ENCODE peak calls at places on chromosomes 11 and 22, in six cellular contexts. One of them, this sample, is unnamed.

GRCh38 chr11:43845816-43846215 is 34.8 kb upstream of the ALKBH3 start:
- DNase-seq in fibroblast of lung: no peak
- DNase-seq in GM23248: peak
- DNase-seq in IMR-90: no peak
- DNase-seq in PC-3: no peak
- DNase-seq in K562: no peak
- DNase-seq in this sample: no peak

GRCh38 chr11:44567876-44568256 is 2.4 kb downstream of the CD82 start:
- DNase-seq in fibroblast of lung: no peak
- DNase-seq in GM23248: no peak
- DNase-seq in IMR-90: no peak
- DNase-seq in PC-3: no peak
- DNase-seq in K562: no peak
- DNase-seq in this sample: no peak

GRCh38 chr11:68342459-68343158 is 30.2 kb downstream of the LRP5 start:
- DNase-seq in fibroblast of lung: peak
- DNase-seq in GM23248: no peak
- DNase-seq in IMR-90: no peak
- DNase-seq in PC-3: peak
- DNase-seq in K562: no peak
- DNase-seq in this sample: peak

GRCh38 chr22:17479129-17479528 is 84.2 kb upstream of the SLC25A18 start:
- DNase-seq in fibroblast of lung: no peak
- DNase-seq in GM23248: no peak
- DNase-seq in IMR-90: no peak
- DNase-seq in PC-3: no peak
- DNase-seq in K562: no peak
- DNase-seq in this sample: no peak

GRCh38 chr22:32448980-32449379 is 15.3 kb downstream of the BPIFC start:
- DNase-seq in fibroblast of lung: no peak
- DNase-seq in GM23248: no peak
- DNase-seq in IMR-90: no peak
- DNase-seq in PC-3: peak
- DNase-seq in K562: no peak
- DNase-seq in this sample: peak

GRCh38 chr11:70522613-70523311 is 124.4 kb downstream of the CTTN start:
- DNase-seq in fibroblast of lung: peak
- DNase-seq in GM23248: no peak
- DNase-seq in IMR-90: no peak
- DNase-seq in PC-3: no peak
- DNase-seq in K562: no peak
- DNase-seq in this sample: no peak

GRCh38 chr11:22763166-22763565 is 66.4 kb downstream of the SVIP start:
- DNase-seq in fibroblast of lung: no peak
- DNase-seq in GM23248: no peak
- DNase-seq in IMR-90: no peak
- DNase-seq in PC-3: no peak
- DNase-seq in K562: no peak
- DNase-seq in this sample: no peak

GRCh38 chr11:47915407-47916137 is 64.8 kb upstream of the PTPRJ start:
- DNase-seq in fibroblast of lung: no peak
- DNase-seq in GM23248: no peak
- DNase-seq in IMR-90: no peak
- DNase-seq in PC-3: no peak
- DNase-seq in K562: no peak
- DNase-seq in this sample: no peak

GRCh38 chr11:101269390-101269789 is 139.8 kb upstream of the PGR start:
- DNase-seq in fibroblast of lung: no peak
- DNase-seq in GM23248: no peak
- DNase-seq in IMR-90: no peak
- DNase-seq in PC-3: no peak
- DNase-seq in K562: no peak
- DNase-seq in this sample: no peak

GRCh38 chr11:33790088-33790487 is 15.8 kb upstream of the FBXO3 start:
- DNase-seq in fibroblast of lung: no peak
- DNase-seq in GM23248: no peak
- DNase-seq in IMR-90: no peak
- DNase-seq in PC-3: no peak
- DNase-seq in K562: no peak
- DNase-seq in this sample: no peak

GRCh38 chr11:3375552-3375951 is 3.4 kb downstream of the ZNF195 start:
- DNase-seq in fibroblast of lung: peak
- DNase-seq in GM23248: peak
- DNase-seq in IMR-90: no peak
- DNase-seq in PC-3: no peak
- DNase-seq in K562: no peak
- DNase-seq in this sample: peak

GRCh38 chr22:47048123-47049077 is 285.9 kb downstream of the TBC1D22A start:
- DNase-seq in fibroblast of lung: no peak
- DNase-seq in GM23248: no peak
- DNase-seq in IMR-90: no peak
- DNase-seq in PC-3: no peak
- DNase-seq in K562: no peak
- DNase-seq in this sample: no peak

GRCh38 chr22:50696799-50697561 is 24.4 kb downstream of the SHANK3 start:
- DNase-seq in fibroblast of lung: no peak
- DNase-seq in GM23248: peak
- DNase-seq in IMR-90: no peak
- DNase-seq in PC-3: peak
- DNase-seq in K562: peak
- DNase-seq in this sample: peak

GRCh38 chr22:47154621-47155081 is 392.2 kb downstream of the TBC1D22A start:
- DNase-seq in fibroblast of lung: peak
- DNase-seq in GM23248: peak
- DNase-seq in IMR-90: peak
- DNase-seq in PC-3: peak
- DNase-seq in K562: no peak
- DNase-seq in this sample: peak

GRCh38 chr11:64472593-64473455 is 113.9 kb downstream of the RPS6KA4 start:
- DNase-seq in fibroblast of lung: peak
- DNase-seq in GM23248: no peak
- DNase-seq in IMR-90: no peak
- DNase-seq in PC-3: no peak
- DNase-seq in K562: peak
- DNase-seq in this sample: no peak

GRCh38 chr11:28017816-28018215 is 90.1 kb downstream of the KIF18A start:
- DNase-seq in fibroblast of lung: peak
- DNase-seq in GM23248: peak
- DNase-seq in IMR-90: peak
- DNase-seq in PC-3: peak
- DNase-seq in K562: no peak
- DNase-seq in this sample: peak

GRCh38 chr22:37746366-37747089 is 49.7 kb downstream of the TRIOBP start:
- DNase-seq in fibroblast of lung: no peak
- DNase-seq in GM23248: peak
- DNase-seq in IMR-90: no peak
- DNase-seq in PC-3: no peak
- DNase-seq in K562: peak
- DNase-seq in this sample: peak

GRCh38 chr11:31834237-31834636 is 23.1 kb upstream of the PAX6 start:
- DNase-seq in fibroblast of lung: no peak
- DNase-seq in GM23248: no peak
- DNase-seq in IMR-90: no peak
- DNase-seq in PC-3: no peak
- DNase-seq in K562: no peak
- DNase-seq in this sample: no peak
- H2AFZ ChIP-seq in fibroblast of lung: no peak
- H2AFZ ChIP-seq in GM23248: no peak
- H2AFZ ChIP-seq in IMR-90: no peak
- H2AFZ ChIP-seq in PC-3: no peak
- H2AFZ ChIP-seq in K562: no peak
- H2AFZ ChIP-seq in this sample: no peak

GRCh38 chr11:92018332-92018731 is 206.3 kb upstream of the FAT3 start:
- DNase-seq in fibroblast of lung: no peak
- DNase-seq in GM23248: no peak
- DNase-seq in IMR-90: no peak
- DNase-seq in PC-3: no peak
- DNase-seq in K562: no peak
- DNase-seq in this sample: no peak
- H3K27ac ChIP-seq in fibroblast of lung: no peak
- H3K27ac ChIP-seq in GM23248: no peak
- H3K27ac ChIP-seq in IMR-90: no peak
- H3K27ac ChIP-seq in PC-3: no peak
- H3K27ac ChIP-seq in K562: no peak
- H3K27ac ChIP-seq in this sample: no peak

GRCh38 chr11:1748467-1749019 is 1.9 kb downstream of the IFITM10 start:
- DNase-seq in fibroblast of lung: no peak
- DNase-seq in GM23248: peak
- DNase-seq in IMR-90: no peak
- DNase-seq in PC-3: no peak
- DNase-seq in K562: no peak
- DNase-seq in this sample: peak
- H2AFZ ChIP-seq in fibroblast of lung: no peak
- H2AFZ ChIP-seq in GM23248: no peak
- H2AFZ ChIP-seq in IMR-90: peak
- H2AFZ ChIP-seq in PC-3: no peak
- H2AFZ ChIP-seq in K562: no peak
- H2AFZ ChIP-seq in this sample: no peak

GRCh38 chr11:46597155-46597554 is 3.3 kb upstream of the AMBRA1 start:
- DNase-seq in fibroblast of lung: no peak
- DNase-seq in GM23248: no peak
- DNase-seq in IMR-90: no peak
- DNase-seq in PC-3: no peak
- DNase-seq in K562: no peak
- DNase-seq in this sample: no peak
- H3K27ac ChIP-seq in fibroblast of lung: no peak
- H3K27ac ChIP-seq in GM23248: no peak
- H3K27ac ChIP-seq in IMR-90: no peak
- H3K27ac ChIP-seq in PC-3: no peak
- H3K27ac ChIP-seq in K562: no peak
- H3K27ac ChIP-seq in this sample: no peak